ENCODE peak calls at places on chromosomes 3 and 15, in seven cellular contexts. T, L, G, V, Y, X and E are unnamed samples.
A peak's percentile ranks its signal among the peaks of the same experiment; 100 is the strongest.

GRCh38 chr3:56788506-56788905 is 13.2 kb downstream of the ARHGEF3 start:
- DNase-seq in G (peak; percentile 33), T (no peak), L (no peak), V (no peak), X (no peak), Y (no peak), E (no peak)

GRCh38 chr3:187208159-187208558 is 10.9 kb downstream of the RTP1 start:
- DNase-seq in T (no peak), G (no peak), X (no peak), V (no peak), Y (no peak), L (no peak), E (no peak)

GRCh38 chr3:134369861-134370596 is 4.2 kb downstream of the AMOTL2 start:
- DNase-seq in G (no peak), Y (no peak), T (no peak), X (no peak), V (no peak), L (no peak), E (no peak)

GRCh38 chr3:72657666-72658065 is 190.6 kb downstream of the SHQ1 start:
- DNase-seq in T (no peak), G (no peak), L (no peak), X (no peak), Y (no peak), V (peak; percentile 21), E (no peak)

GRCh38 chr15:69467636-69468035 is 15.0 kb downstream of the RPLP1 start:
- DNase-seq in Y (peak; percentile 81), T (no peak), V (peak; percentile 55), G (no peak), X (no peak), L (no peak), E (peak; percentile 63)

GRCh38 chr3:141116791-141117190 is 65.6 kb downstream of the SPSB4 start:
- DNase-seq in V (no peak), L (no peak), Y (no peak), T (no peak), G (no peak), X (no peak), E (no peak)

GRCh38 chr3:133437391-133438093 is 37.7 kb downstream of the BFSP2 start:
- DNase-seq in Y (no peak), T (peak; percentile 10), G (no peak), V (no peak), L (peak; percentile 13), X (no peak), E (no peak)

GRCh38 chr3:55492976-55493375 is 5.9 kb upstream of the WNT5A start:
- DNase-seq in Y (no peak), G (no peak), V (no peak), X (no peak), T (no peak), L (no peak), E (no peak)

GRCh38 chr15:66946578-66947164 is 118.7 kb upstream of the SMAD3 start:
- DNase-seq in L (peak; percentile 79), Y (peak; percentile 81), T (peak; percentile 75), X (peak; percentile 49), G (peak; percentile 65), V (peak; percentile 73), E (no peak)

GRCh38 chr3:32117324-32117723 is 10.9 kb downstream of the GPD1L start:
- DNase-seq in Y (no peak), X (no peak), L (no peak), T (no peak), G (no peak), V (no peak), E (no peak)

GRCh38 chr3:22115581-22115980 is 364.6 kb upstream of the ZNF385D start:
- DNase-seq in L (no peak), V (no peak), G (no peak), T (peak; percentile 48), Y (no peak), X (no peak), E (no peak)

GRCh38 chr3:35638640-35639250 is 580 bp upstream of the ARPP21 start:
- DNase-seq in V (no peak), L (peak; percentile 6), G (no peak), X (no peak), Y (no peak), T (no peak), E (no peak)

GRCh38 chr3:140948460-140949249 is 7.0 kb downstream of the SLC25A36 start:
- DNase-seq in Y (no peak), X (no peak), T (no peak), V (no peak), L (no peak), G (no peak), E (no peak)

GRCh38 chr15:40352221-40352901 is 1.5 kb downstream of the PHGR1 start:
- DNase-seq in L (no peak), Y (no peak), V (no peak), T (no peak), X (no peak), G (no peak), E (no peak)

GRCh38 chr15:44726568-44727461 is 9.5 kb upstream of the TRIM69 start:
- DNase-seq in G (no peak), X (peak; percentile 52), L (peak; percentile 14), Y (peak; percentile 49), T (peak; percentile 93), V (peak; percentile 78), E (peak; percentile 73)

GRCh38 chr15:25249236-25250010 is 189.4 kb downstream of the UBE3A start:
- DNase-seq in G (no peak), X (no peak), V (peak; percentile 4), L (peak; percentile 2), Y (peak; percentile 22), T (no peak), E (no peak)
- H3K9me3 ChIP-seq in G (peaks cover 2% of the 10 kb centered on the region), X (peaks cover 26% of the 10 kb centered on the region), V (no peaks in the 10 kb centered on the region), L (no peaks in the 10 kb centered on the region), Y (peaks cover 97% of the 10 kb centered on the region), T (no peaks in the 10 kb centered on the region), E (peaks cover 84% of the 10 kb centered on the region)

GRCh38 chr3:128861491-128861890 is 17.9 kb upstream of the ACAD9 start:
- DNase-seq in V (no peak), X (no peak), Y (no peak), T (no peak), L (no peak), G (no peak), E (no peak)

GRCh38 chr3:128859573-128860154 is 19.8 kb upstream of the ACAD9 start:
- DNase-seq in L (no peak), X (no peak), G (no peak), T (peak; percentile 21), Y (no peak), V (no peak), E (no peak)

GRCh38 chr3:128854382-128854939 is 25.0 kb upstream of the ACAD9 start:
- DNase-seq in T (no peak), V (no peak), L (no peak), X (no peak), G (no peak), Y (no peak), E (no peak)

GRCh38 chr3:128855574-128855973 is 23.8 kb upstream of the ACAD9 start:
- DNase-seq in V (no peak), L (no peak), G (no peak), X (no peak), T (no peak), Y (no peak), E (no peak)

DNA sequence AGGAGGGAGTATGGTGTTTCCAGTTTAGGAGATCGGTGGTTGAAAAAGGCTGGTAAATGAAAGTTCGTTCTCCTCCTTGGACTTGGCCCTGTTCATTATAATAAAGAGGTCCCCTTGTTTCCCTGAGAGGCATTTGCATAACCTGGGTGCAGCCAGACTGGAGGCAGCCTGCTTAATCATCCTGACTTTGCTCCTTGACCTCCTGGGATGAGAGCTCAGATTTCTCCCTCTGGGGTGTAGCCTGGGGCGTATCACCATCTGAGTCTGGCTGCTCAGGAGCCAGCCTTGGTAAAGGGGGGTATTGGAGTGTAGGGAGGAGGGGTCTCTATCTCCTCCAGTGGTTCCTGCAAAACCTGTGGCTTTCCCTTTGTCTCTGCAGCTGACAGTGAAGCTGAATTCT is 21.3 kb upstream of the ACAD9 start:
- DNase-seq in X (no peak), T (no peak), L (no peak), Y (no peak), V (no peak), G (no peak), E (no peak)
- H3K9me3 ChIP-seq in X (peaks cover 30% of the 10 kb centered on the region), T (no peaks in the 10 kb centered on the region), L (no peaks in the 10 kb centered on the region), Y (peaks cover 62% of the 10 kb centered on the region), V (no peaks in the 10 kb centered on the region), G (peaks cover 12% of the 10 kb centered on the region), E (peaks cover 31% of the 10 kb centered on the region)

GRCh38 chr3:72776-73175 is 123.8 kb upstream of the CHL1 start:
- DNase-seq in G (no peak), T (peak; percentile 39), X (no peak), L (no peak), V (no peak), Y (no peak), E (no peak)

GRCh38 chr3:75260-75659 is 121.3 kb upstream of the CHL1 start:
- DNase-seq in G (no peak), T (peak; percentile 56), X (no peak), V (no peak), L (no peak), Y (no peak), E (no peak)

GRCh38 chr3:74692-75243 is 121.8 kb upstream of the CHL1 start:
- DNase-seq in Y (no peak), V (no peak), G (no peak), T (peak; percentile 15), X (no peak), L (no peak), E (no peak)

GRCh38 chr3:73279-73678 is 123.3 kb upstream of the CHL1 start:
- DNase-seq in Y (no peak), V (no peak), X (no peak), T (no peak), L (no peak), G (no peak), E (no peak)

DNA sequence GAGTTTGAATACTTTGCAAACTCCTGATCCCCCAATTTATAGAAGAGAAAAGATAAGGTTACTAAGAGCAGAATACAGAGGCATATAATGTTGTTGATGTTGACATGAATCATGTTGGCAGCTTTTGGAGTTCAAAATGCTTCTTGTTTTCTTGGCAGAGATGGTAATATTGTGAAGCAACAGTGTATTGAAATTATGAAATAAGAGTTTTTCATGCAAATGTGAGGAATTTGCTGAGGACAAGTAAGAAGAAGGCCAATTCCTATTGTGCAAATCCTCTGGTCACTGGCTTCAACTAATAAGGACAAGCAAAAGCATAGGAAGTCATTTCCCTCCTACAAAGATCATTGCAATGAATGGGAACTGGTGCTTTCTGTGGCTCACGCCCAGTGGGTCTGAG is 126.9 kb upstream of the CHL1 start:
- DNase-seq in G (no peak), V (no peak), L (no peak), X (no peak), T (peak; percentile 79), Y (no peak), E (no peak)
- H3K9me3 ChIP-seq in G (no peaks in the 10 kb centered on the region), V (no peaks in the 10 kb centered on the region), L (no peaks in the 10 kb centered on the region), X (peaks cover 5% of the 10 kb centered on the region), T (no peaks in the 10 kb centered on the region), Y (no peaks in the 10 kb centered on the region), E (no peaks in the 10 kb centered on the region)

GRCh38 chr3:43048470-43048869 is 57.4 kb downstream of the POMGNT2 start:
- DNase-seq in Y (no peak), L (no peak), T (no peak), G (no peak), X (no peak), V (no peak), E (no peak)
- H3K9me3 ChIP-seq in Y (peaks cover 74% of the 10 kb centered on the region), L (no peaks in the 10 kb centered on the region), T (no peaks in the 10 kb centered on the region), G (peaks cover 24% of the 10 kb centered on the region), X (peaks cover 14% of the 10 kb centered on the region), V (no peaks in the 10 kb centered on the region), E (peaks cover 20% of the 10 kb centered on the region)

DNA sequence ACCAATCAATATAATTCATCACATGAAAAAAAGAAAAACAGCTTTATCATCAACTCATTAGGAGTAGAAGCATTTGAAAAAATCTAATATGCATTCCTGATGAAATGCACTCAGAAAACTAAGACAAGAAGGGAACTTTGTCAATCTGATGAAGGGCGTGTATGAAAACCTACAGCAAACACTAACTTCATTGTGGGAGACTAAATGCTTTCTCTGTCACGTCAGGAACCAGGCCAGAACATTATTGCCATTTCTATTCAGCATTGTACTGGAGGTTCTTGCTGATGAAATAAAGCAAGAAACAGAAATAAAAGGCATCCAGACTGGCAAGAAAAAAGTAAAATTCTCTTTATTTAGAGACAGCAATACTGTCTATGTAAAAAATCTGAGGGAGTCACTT is 235.2 kb downstream of the GABRB3 start:
- DNase-seq in G (no peak), X (no peak), Y (no peak), V (no peak), T (no peak), L (no peak), E (no peak)
- H3K9me3 ChIP-seq in G (no peaks in the 10 kb centered on the region), X (peaks cover 15% of the 10 kb centered on the region), Y (peaks cover 10% of the 10 kb centered on the region), V (no peaks in the 10 kb centered on the region), T (no peaks in the 10 kb centered on the region), L (no peaks in the 10 kb centered on the region), E (no peaks in the 10 kb centered on the region)